ENCODE peak calls at places on chromosomes 6 and 20, in seven cellular contexts. O, H, N, E, T, W and U are unnamed samples.

GRCh38 chr6:33000053-33000452 is 9.3 kb downstream of the HLA-DOA start:
- DNase-seq in E (no peak), W (peak; percentile 88), H (no peak), N (no peak), T (peak; percentile 32), O (no peak), U (peak; percentile 27)

GRCh38 chr20:62860391-62860923 is 1.2 kb downstream of the TCFL5 start:
- DNase-seq in W (no peak), E (no peak), O (peak; percentile 28), T (peak; percentile 68), N (no peak), H (no peak), U (peak; percentile 65)

GRCh38 chr6:2522521-2522920 is 228.2 kb downstream of the MYLK4 start:
- DNase-seq in E (no peak), W (no peak), H (no peak), T (peak; percentile 75), N (no peak), O (peak; percentile 77), U (peak; percentile 48)

GRCh38 chr20:11333634-11334033 is 584.1 kb upstream of the BTBD3 start:
- DNase-seq in W (no peak), O (no peak), N (no peak), T (no peak), E (no peak), H (no peak), U (no peak)

GRCh38 chr6:139990287-139990686 is 615.8 kb upstream of the CITED2 start:
- DNase-seq in H (no peak), O (no peak), N (no peak), W (no peak), E (no peak), T (no peak), U (no peak)

GRCh38 chr6:138594042-138594636 is 94.8 kb upstream of the NHSL1 start:
- DNase-seq in E (no peak), O (no peak), H (no peak), W (no peak), T (no peak), N (no peak), U (peak; percentile 53)

GRCh38 chr6:15369838-15370237 is 124.0 kb downstream of the JARID2 start:
- DNase-seq in W (no peak), E (no peak), H (no peak), O (no peak), N (no peak), T (no peak), U (no peak)

GRCh38 chr20:10671850-10672578 is 1.8 kb downstream of the JAG1 start:
- DNase-seq in N (no peak), O (peak; percentile 63), H (no peak), E (no peak), W (peak; percentile 58), T (peak; percentile 51), U (peak; percentile 69)

GRCh38 chr6:27078734-27079357 is 168.7 kb upstream of the PRSS16 start:
- DNase-seq in T (peak; percentile 73), W (peak; percentile 78), H (peak; percentile 80), O (peak; percentile 71), N (no peak), E (peak; percentile 53), U (peak; percentile 79)

GRCh38 chr6:62345446-62345845 is 59.4 kb upstream of the KHDRBS2 start:
- DNase-seq in N (no peak), O (no peak), T (no peak), E (no peak), W (no peak), H (no peak), U (no peak)

GRCh38 chr6:36907781-36908180 is 22.0 kb downstream of the C6orf89 start:
- DNase-seq in W (no peak), T (no peak), O (peak; percentile 62), H (no peak), E (peak; percentile 31), N (no peak), U (peak; percentile 28)

GRCh38 chr6:11596640-11597237 is 59.2 kb downstream of the TMEM170B start:
- DNase-seq in N (no peak), O (no peak), E (no peak), W (no peak), H (no peak), T (no peak), U (no peak)

GRCh38 chr6:138162104-138162946 is 586 bp downstream of the ARFGEF3 start:
- DNase-seq in T (no peak), H (peak; percentile 60), E (no peak), W (no peak), N (no peak), O (peak; percentile 8), U (peak; percentile 15)

GRCh38 chr20:44211177-44212039 is 837 bp upstream of the OSER1 start:
- DNase-seq in H (peak; percentile 39), E (no peak), O (peak; percentile 42), T (peak; percentile 34), W (no peak), N (no peak), U (peak; percentile 47)

GRCh38 chr6:140445474-140446004 is 1071.1 kb upstream of the CITED2 start:
- DNase-seq in T (peak; percentile 70), E (peak; percentile 55), N (no peak), O (peak; percentile 81), H (no peak), W (no peak), U (peak; percentile 55)

GRCh38 chr6:44257007-44257752 is at the start of gene SLC35B2:
- DNase-seq in W (peak; percentile 91), O (peak; percentile 81), E (no peak), H (peak; percentile 72), T (peak; percentile 81), N (no peak), U (peak; percentile 75)

GRCh38 chr6:164159061-164159460 is 744.5 kb downstream of the QKI start:
- DNase-seq in N (no peak), H (no peak), W (no peak), E (no peak), T (no peak), O (no peak), U (no peak)

GRCh38 chr6:41937881-41938574 is 3.6 kb downstream of the CCND3 start:
- DNase-seq in N (no peak), H (no peak), O (peak; percentile 33), E (no peak), W (peak; percentile 60), T (no peak), U (peak; percentile 65)

GRCh38 chr20:21048841-21049273 is 57.3 kb downstream of the LINC00237 start:
- DNase-seq in T (peak; percentile 32), H (no peak), O (no peak), E (no peak), W (peak; percentile 80), N (no peak), U (peak; percentile 53)

GRCh38 chr6:83051386-83052172 is 14.1 kb downstream of the UBE3D start:
- DNase-seq in H (no peak), W (no peak), E (no peak), N (no peak), O (no peak), T (no peak), U (peak; percentile 46)

GRCh38 chr6:113585246-113585645 is 271.9 kb upstream of the MARCKS start:
- DNase-seq in N (no peak), T (no peak), E (peak; percentile 79), W (no peak), H (no peak), O (peak; percentile 47), U (no peak)

GRCh38 chr20:22005535-22005934 is 300.1 kb downstream of the PAX1 start:
- DNase-seq in E (no peak), H (no peak), W (no peak), O (no peak), N (no peak), T (no peak), U (no peak)

GRCh38 chr6:52815167-52816092 is 11.8 kb upstream of the GSTA1 start:
- DNase-seq in O (peak; percentile 33), T (peak; percentile 64), N (peak; percentile 23), H (peak; percentile 39), W (peak; percentile 71), E (peak; percentile 12), U (peak; percentile 56)

GRCh38 chr20:44302026-44302669 is 8.9 kb downstream of the FITM2 start:
- DNase-seq in T (no peak), W (no peak), N (no peak), H (no peak), O (no peak), E (no peak), U (no peak)

GRCh38 chr20:6104493-6105188 is 18.2 kb downstream of the FERMT1 start:
- DNase-seq in H (peak; percentile 7), O (peak; percentile 58), T (no peak), W (no peak), N (no peak), E (no peak), U (no peak)

GRCh38 chr20:3576363-3576762 is 86.8 kb downstream of the GFRA4 start:
- DNase-seq in T (no peak), N (no peak), H (no peak), O (no peak), E (no peak), W (no peak), U (no peak)

GRCh38 chr20:48202334-48202733 is 417.1 kb upstream of the SULF2 start:
- DNase-seq in O (no peak), E (no peak), W (no peak), H (no peak), T (no peak), N (no peak), U (no peak)

GRCh38 chr6:144335914-144336313 is 50.8 kb downstream of the UTRN start:
- DNase-seq in N (no peak), H (peak; percentile 25), T (peak; percentile 30), O (no peak), E (no peak), W (peak; percentile 66), U (no peak)

GRCh38 chr6:14765106-14765505 is 480.8 kb upstream of the JARID2 start:
- DNase-seq in T (peak; percentile 62), E (no peak), O (peak; percentile 65), N (no peak), W (no peak), H (peak; percentile 76), U (no peak)

GRCh38 chr6:30840922-30841643 is 43.2 kb upstream of the DDR1 start:
- DNase-seq in T (no peak), H (no peak), W (no peak), N (no peak), E (no peak), O (no peak), U (no peak)

GRCh38 chr6:14743465-14744211 is 502.2 kb upstream of the JARID2 start:
- DNase-seq in O (peak; percentile 99), W (no peak), N (peak; percentile 91), H (peak; percentile 97), E (peak; percentile 93), T (peak; percentile 99), U (peak; percentile 41)

GRCh38 chr6:147287869-147288271 is 83.7 kb downstream of the STXBP5 start:
- DNase-seq in N (no peak), T (peak; percentile 81), O (peak; percentile 81), E (peak; percentile 42), H (peak; percentile 43), W (no peak), U (peak; percentile 78)

GRCh38 chr6:57221191-57221935 is 744 bp downstream of the RAB23 start:
- DNase-seq in O (peak; percentile 67), H (peak; percentile 75), N (no peak), E (no peak), T (peak; percentile 73), W (peak; percentile 71), U (peak; percentile 71)

GRCh38 chr6:7730852-7731251 is 5.0 kb downstream of the BMP6 start:
- DNase-seq in W (no peak), O (peak; percentile 96), N (no peak), T (peak; percentile 95), H (peak; percentile 92), E (peak; percentile 22), U (peak; percentile 94)

GRCh38 chr20:37315293-37316110 is 26.0 kb downstream of the MANBAL start:
- DNase-seq in W (peak; percentile 62), H (no peak), T (no peak), E (peak; percentile 53), N (no peak), O (peak; percentile 88), U (no peak)